ENCODE peak calls at places on chromosomes 4 and X, in four cellular contexts. F is GM23338, T is GM12864, G is midbrain. O is an unnamed sample.

GRCh38 chr4:28391877-28392276 is 1531.2 kb downstream of the STIM2 start:
- DNase-seq in G (no peak), F (no peak), T (no peak), O (no peak)

GRCh38 chr4:174611792-174612191 is 89.5 kb upstream of the HPGD start:
- DNase-seq in F (no peak), T (no peak), G (no peak), O (no peak)

GRCh38 chrX:69020316-69020715 is 144.9 kb downstream of the PJA1 start:
- DNase-seq in G (no peak), T (no peak), F (no peak), O (no peak)

GRCh38 chrX:1609311-1609710 is 5.5 kb upstream of the ASMT start:
- DNase-seq in G (no peak), T (no peak), F (no peak), O (no peak)

GRCh38 chr4:125538670-125539069 is 223.9 kb downstream of the FAT4 start:
- DNase-seq in T (no peak), G (no peak), F (no peak), O (no peak)

GRCh38 chr4:21801661-21802355 is 146.8 kb downstream of the KCNIP4 start:
- DNase-seq in T (no peak), G (no peak), F (no peak), O (peak)

GRCh38 chrX:16186380-16187007 is 19.2 kb downstream of the MAGEB17 start:
- DNase-seq in G (no peak), T (no peak), F (peak), O (no peak)

GRCh38 chrX:44843753-44844152 is at the start of gene DUSP21:
- DNase-seq in F (no peak), T (no peak), G (no peak), O (no peak)

GRCh38 chr4:627751-628150 is 2.4 kb downstream of the PDE6B start:
- DNase-seq in F (no peak), T (no peak), G (no peak), O (no peak)

GRCh38 chr4:3257125-3257690 is 8.2 kb downstream of the MSANTD1 start:
- DNase-seq in G (no peak), T (no peak), F (no peak), O (no peak)

GRCh38 chr4:970854-971520 is 2.4 kb downstream of the DGKQ start:
- DNase-seq in T (no peak), G (no peak), F (no peak), O (no peak)

GRCh38 chr4:168071304-168071703 is 21.0 kb upstream of the ANXA10 start:
- DNase-seq in G (no peak), F (no peak), T (no peak), O (no peak)

GRCh38 chr4:112637552-112637866 is 566 bp downstream of the LARP7 start:
- DNase-seq in G (peak), T (no peak), F (no peak), O (no peak)

GRCh38 chr4:122822466-122822865 is 4.2 kb upstream of the FGF2 start:
- DNase-seq in F (no peak), T (no peak), G (no peak), O (no peak)

GRCh38 chr4:158964114-158964727 is 138.7 kb upstream of the RAPGEF2 start:
- DNase-seq in G (no peak), F (no peak), T (no peak), O (no peak)

GRCh38 chrX:119145241-119145653 is 17.6 kb upstream of the KIAA1210 start:
- DNase-seq in T (no peak), G (no peak), F (peak), O (no peak)

GRCh38 chr4:101604976-101605375 is 185.6 kb upstream of the BANK1 start:
- DNase-seq in T (no peak), G (no peak), F (no peak), O (peak)

GRCh38 chr4:173121044-173121685 is 47.4 kb upstream of the GALNT7 start:
- DNase-seq in G (no peak), T (peak), F (peak), O (peak)

GRCh38 chrX:119605398-119605738 is 856 bp downstream of the NKRF start:
- DNase-seq in F (peak), T (no peak), G (no peak), O (no peak)

GRCh38 chr4:176920694-176921093 is 128.0 kb upstream of the VEGFC start:
- DNase-seq in T (no peak), F (no peak), G (no peak), O (no peak)

GRCh38 chr4:70313736-70314135 is 21.0 kb upstream of the CABS1 start:
- DNase-seq in F (peak), G (no peak), T (no peak), O (no peak)

GRCh38 chrX:39367429-39367828 is 566.2 kb downstream of the MID1IP1 start:
- DNase-seq in T (no peak), G (no peak), F (no peak), O (no peak)

GRCh38 chrX:48971325-48972213 is at the start of gene KCND1:
- DNase-seq in F (peak), T (no peak), G (no peak), O (peak)

GRCh38 chr4:168856312-168856711 is 153.7 kb downstream of the CBR4 start:
- DNase-seq in F (no peak), G (no peak), T (no peak), O (peak)

GRCh38 chr4:7261174-7261573 is 68.8 kb downstream of the SORCS2 start:
- DNase-seq in F (no peak), G (no peak), T (no peak), O (no peak)

GRCh38 chr4:101774807-101775206 is 15.7 kb upstream of the BANK1 start:
- DNase-seq in G (no peak), F (no peak), T (no peak), O (no peak)

GRCh38 chr4:150510176-150510875 is 71.6 kb upstream of the MAB21L2 start:
- DNase-seq in F (no peak), T (no peak), G (no peak), O (peak)

GRCh38 chrX:71111141-71111843 is at the start of gene IL2RG:
- DNase-seq in T (peak), G (no peak), F (no peak), O (no peak)

GRCh38 chrX:19958530-19959486 is 32.1 kb downstream of the BCLAF3 start:
- DNase-seq in G (no peak), T (no peak), F (no peak), O (no peak)

GRCh38 chr4:96713271-96713670 is 873.4 kb downstream of the PDHA2 start:
- DNase-seq in T (no peak), F (no peak), G (no peak), O (no peak)

GRCh38 chr4:54082168-54082567 is 17.8 kb upstream of the CHIC2 start:
- DNase-seq in F (no peak), G (no peak), T (no peak), O (peak)

GRCh38 chr4:101232074-101232776 is 115.1 kb downstream of the PPP3CA start:
- DNase-seq in G (no peak), T (no peak), F (no peak), O (peak)

GRCh38 chrX:38660395-38661179 is 99.2 kb downstream of the TSPAN7 start:
- DNase-seq in G (no peak), F (no peak), T (no peak), O (no peak)

GRCh38 chr4:24988776-24989175 is 42.0 kb downstream of the LGI2 start:
- DNase-seq in T (no peak), F (peak), G (no peak), O (peak)

GRCh38 chr4:48831532-48832015 is 686 bp downstream of the OCIAD1 start:
- DNase-seq in F (peak), G (no peak), T (no peak), O (peak)

GRCh38 chrX:41002021-41002420 is 83.2 kb upstream of the USP9X start:
- DNase-seq in G (no peak), T (no peak), F (no peak), O (peak)

GRCh38 chr4:186624951-186625350 is 69.6 kb upstream of the MTNR1A start:
- DNase-seq in T (no peak), G (no peak), F (no peak), O (peak)

GRCh38 chr4:158016511-158016910 is 156.3 kb downstream of the GASK1B start:
- DNase-seq in F (no peak), T (no peak), G (no peak), O (peak)

GRCh38 chr4:80202190-80202711 is 4.9 kb downstream of the PRDM8 start:
- DNase-seq in F (peak), G (peak), T (no peak), O (peak)

GRCh38 chr4:154822775-154823174 is 41.7 kb downstream of the RBM46 start:
- DNase-seq in T (no peak), G (no peak), F (no peak), O (no peak)